ENCODE peak calls at places on chromosomes 6 and 20, in four cellular contexts. J is kidney epithelial cell, Y is fibroblast of mammary gland, G is IMR-90. T is an unnamed sample.

GRCh38 chr20:31662372-31662854 is 24.7 kb downstream of the COX4I2 start:
- DNase-seq in G (no peak), J (no peak), Y (no peak), T (no peak)

GRCh38 chr6:43468240-43468639 is 9.1 kb upstream of the TJAP1 start:
- DNase-seq in J (no peak), Y (no peak), G (no peak), T (no peak)

GRCh38 chr6:111721677-111722219 is 116.1 kb upstream of the TRAF3IP2 start:
- DNase-seq in G (peak), J (no peak), Y (peak), T (no peak)

GRCh38 chr6:132937466-132937906 is 123.1 kb downstream of the RPS12 start:
- DNase-seq in J (peak), Y (peak), G (peak), T (no peak)

GRCh38 chr20:37575884-37576283 is 48.2 kb upstream of the BLCAP start:
- DNase-seq in J (no peak), G (no peak), Y (no peak), T (no peak)

GRCh38 chr20:22974354-22974753 is 60.8 kb upstream of the SSTR4 start:
- DNase-seq in Y (peak), G (no peak), J (no peak), T (no peak)

GRCh38 chr6:35435075-35435837 is 16.9 kb upstream of the FANCE start:
- DNase-seq in Y (no peak), G (no peak), J (no peak), T (no peak)

GRCh38 chr20:13105864-13106457 is 97.2 kb downstream of the SPTLC3 start:
- DNase-seq in Y (peak), G (peak), J (no peak), T (peak)

GRCh38 chr6:169073311-169073710 is 180.3 kb downstream of the THBS2 start:
- DNase-seq in Y (peak), G (peak), J (no peak), T (no peak)

GRCh38 chr6:112502348-112503130 is 155.4 kb downstream of the RFPL4B start:
- DNase-seq in J (no peak), Y (peak), G (peak), T (no peak)

GRCh38 chr6:37624606-37625574 is 72.8 kb downstream of the MDGA1 start:
- DNase-seq in G (no peak), J (peak), Y (peak), T (no peak)

GRCh38 chr6:137870744-137871247 is 3.7 kb downstream of the TNFAIP3 start:
- DNase-seq in Y (no peak), G (peak), J (no peak), T (no peak)

GRCh38 chr20:54208492-54209044 is 681 bp downstream of the PFDN4 start:
- DNase-seq in J (no peak), G (peak), Y (peak), T (no peak)

GRCh38 chr6:142925575-142926110 is 19.3 kb downstream of the HIVEP2 start:
- DNase-seq in G (peak), J (no peak), Y (peak), T (no peak)

GRCh38 chr6:30915591-30915946 is 1.5 kb downstream of the VARS2 start:
- DNase-seq in Y (peak), G (peak), J (peak), T (peak)

GRCh38 chr6:159982726-159983506 is 14.0 kb downstream of the IGF2R start:
- DNase-seq in Y (peak), G (peak), J (no peak), T (no peak)

GRCh38 chr6:134413241-134413643 is 95.3 kb upstream of the SGK1 start:
- DNase-seq in J (no peak), Y (no peak), G (no peak), T (no peak)

GRCh38 chr6:116764961-116765841 is at the start of gene FAM162B:
- DNase-seq in J (no peak), Y (peak), G (peak), T (no peak)

GRCh38 chr20:17875106-17875980 is 93.3 kb downstream of the SNX5 start:
- DNase-seq in Y (peak), J (no peak), G (peak), T (no peak)

GRCh38 chr6:2507016-2507415 is 243.7 kb downstream of the MYLK4 start:
- DNase-seq in Y (no peak), G (no peak), J (no peak), T (no peak)

GRCh38 chr6:6221829-6222535 is 98.5 kb downstream of the F13A1 start:
- DNase-seq in G (no peak), J (no peak), Y (no peak), T (no peak)

GRCh38 chr20:31821427-31821826 is 2.3 kb downstream of the MYLK2 start:
- DNase-seq in J (no peak), G (no peak), Y (no peak), T (no peak)

GRCh38 chr6:6927437-6928361 is 180.1 kb upstream of the RREB1 start:
- DNase-seq in G (no peak), Y (no peak), J (no peak), T (no peak)

GRCh38 chr6:29831776-29832175 is 4.2 kb downstream of the HLA-G start:
- DNase-seq in J (no peak), G (no peak), Y (peak), T (no peak)
- TF ChIP-seq CTCF in J (no peak), G (no peak), Y (no peak), T (no peak)

DNA sequence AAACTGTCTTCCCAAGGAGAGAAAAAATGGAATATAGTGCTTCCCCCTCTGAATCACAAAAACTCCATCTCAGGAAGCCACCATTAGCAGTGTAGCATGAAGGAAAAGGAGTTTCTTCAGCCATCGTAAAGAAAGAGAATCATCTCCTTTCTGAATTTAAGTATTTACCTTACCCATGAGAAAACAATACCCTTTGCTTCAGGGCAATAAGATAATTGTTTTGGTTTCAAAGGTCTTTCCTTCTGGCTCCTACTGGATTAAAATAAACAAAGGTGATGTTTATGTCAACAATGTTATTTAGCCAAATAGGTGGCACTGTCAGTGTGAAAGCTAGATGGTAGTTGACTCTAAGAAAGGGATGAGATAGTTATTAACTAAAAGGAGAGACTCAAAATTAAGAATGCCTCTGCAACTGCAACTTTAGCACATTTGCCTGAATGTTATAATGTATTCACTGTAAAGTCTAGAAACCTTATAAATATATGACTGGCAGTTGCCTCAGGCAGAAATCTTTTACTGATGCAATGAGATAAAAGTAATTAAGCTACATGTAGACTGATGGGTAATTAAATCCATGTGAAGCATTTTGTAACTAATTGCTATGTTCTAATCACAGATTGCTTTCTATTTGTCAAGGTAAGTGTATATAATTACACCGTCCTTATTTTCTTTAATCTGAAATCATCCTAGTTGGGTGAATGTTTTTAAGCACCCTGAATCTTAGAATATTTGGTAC is 399.0 kb downstream of the CDKAL1 start:
- DNase-seq in G (no peak), J (no peak), Y (no peak), T (no peak)
- H3K4me3 ChIP-seq in G (no peak), J (no peak), Y (no peak), T (no peak)

DNA sequence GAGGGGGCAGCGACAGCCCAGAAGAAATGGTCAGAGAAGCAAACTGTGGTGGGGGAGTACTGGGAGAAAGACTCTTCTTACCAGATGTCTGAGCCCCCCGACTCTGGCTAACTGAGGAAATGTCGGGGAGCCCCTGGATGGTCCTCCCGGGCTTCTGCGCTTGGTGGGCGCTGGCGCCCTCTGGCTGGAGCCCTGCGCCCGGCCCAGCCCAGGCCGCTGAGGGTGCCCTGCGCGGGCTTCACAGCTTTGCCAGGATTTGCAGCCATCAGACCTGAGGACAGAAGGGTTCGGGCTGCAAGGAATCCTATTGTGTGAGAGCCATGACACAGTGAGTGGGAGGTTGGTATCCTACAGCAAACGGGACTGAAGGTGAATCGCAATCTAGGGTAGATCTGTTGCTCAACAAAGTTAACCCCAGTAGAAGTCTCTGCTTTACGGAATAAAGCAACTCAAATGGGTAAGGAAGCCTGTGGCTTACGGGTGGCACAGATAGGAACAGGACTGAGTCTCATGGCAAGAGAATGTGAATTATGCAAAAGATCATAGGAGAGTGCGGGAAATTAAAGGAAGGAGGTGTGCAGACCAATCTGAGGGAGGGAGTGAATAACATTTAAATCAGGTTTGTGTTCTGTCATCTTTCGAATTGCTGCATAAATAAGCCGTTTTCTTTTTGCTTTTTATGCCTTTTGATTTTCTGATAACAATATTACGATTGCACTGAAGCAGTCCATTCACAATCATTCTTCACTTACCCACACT is 719 bp upstream of the RCAN2 start:
- DNase-seq in Y (peak), J (no peak), G (peak), T (no peak)
- TF ChIP-seq CTCF in Y (peak), J (peak), G (peak), T (peak)

DNA sequence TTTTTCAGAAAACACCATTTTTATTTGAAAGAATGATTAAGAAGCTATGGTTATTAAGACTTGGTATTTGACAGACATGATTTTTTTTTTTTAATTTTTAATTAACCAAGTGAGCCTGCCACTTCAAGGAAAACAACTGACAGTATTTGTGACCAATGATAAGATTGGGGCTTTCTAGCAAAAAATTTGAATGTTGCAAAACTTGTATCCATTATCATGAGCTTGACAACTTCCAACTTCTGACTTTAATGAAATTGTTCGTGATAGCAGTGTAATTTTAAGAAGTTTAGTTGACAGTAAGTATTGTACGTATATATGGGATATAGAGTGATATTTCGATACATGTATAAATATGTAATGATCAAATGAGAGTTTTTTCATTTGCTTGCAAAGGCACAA is 21.6 kb upstream of the POM121L2 start:
- DNase-seq in Y (no peak), G (no peak), J (no peak), T (no peak)
- H3K4me3 ChIP-seq in Y (peak), G (no peak), J (peak), T (peak)

GRCh38 chr6:24856954-24857670 is 58.4 kb upstream of the ARMH2 start:
- DNase-seq in J (no peak), G (no peak), Y (no peak), T (no peak)
- TF ChIP-seq CTCF in J (no peak), G (no peak), Y (no peak), T (no peak)

DNA sequence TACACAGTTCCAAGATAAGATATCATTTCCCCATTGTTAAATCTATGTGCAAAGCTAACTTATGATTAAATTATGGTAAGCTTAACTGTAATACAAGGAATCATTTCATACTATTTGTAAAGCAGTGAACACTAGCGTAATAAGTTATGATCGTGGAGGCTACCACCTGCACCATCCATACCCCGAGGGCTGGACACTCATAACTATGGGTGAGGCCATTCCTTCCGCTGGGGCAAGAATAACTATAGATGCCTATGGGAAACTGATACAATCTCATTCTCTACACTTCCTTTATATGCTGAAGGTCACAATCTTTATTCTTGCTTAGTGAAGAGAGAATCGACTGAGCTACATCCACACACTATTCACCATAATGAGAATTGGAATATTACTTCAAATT is 916.0 kb upstream of the FLRT3 start:
- DNase-seq in J (no peak), Y (no peak), G (no peak), T (no peak)
- H3K4me3 ChIP-seq in J (no peak), Y (no peak), G (no peak), T (no peak)

GRCh38 chr6:39189915-39190544 is 39.2 kb downstream of the KCNK5 start:
- DNase-seq in G (peak), Y (no peak), J (no peak), T (no peak)
- TF ChIP-seq CTCF in G (no peak), Y (no peak), J (peak), T (peak)

GRCh38 chr6:54847799-54848597 is 1.4 kb downstream of the FAM83B start:
- DNase-seq in J (peak), G (peak), Y (peak), T (no peak)
- H3K4me3 ChIP-seq in J (peak), G (no peak), Y (no peak), T (no peak)